ENCODE peak calls at places on chromosomes 3 and 15, in four cellular contexts. K is tibial nerve; A is AG09319; T is activated CD8-positive, alpha-beta memory T cell treated with anti-CD3 and anti-CD28 coated beads for 24 hours. N is an unnamed sample.

GRCh38 chr3:146921693-146922092 is 316.5 kb upstream of the PLSCR5 start:
- DNase-seq in K (no peak), A (no peak), T (no peak), N (no peak)

GRCh38 chr3:70184105-70184504 is 128.3 kb downstream of the MDFIC2 start:
- DNase-seq in K (no peak), A (no peak), T (no peak), N (no peak)

GRCh38 chr15:84791763-84792162 is 25.4 kb upstream of the ALPK3 start:
- DNase-seq in K (no peak), A (no peak), T (peak), N (no peak)

GRCh38 chr3:184656991-184657669 is 54.7 kb downstream of the MAGEF1 start:
- DNase-seq in K (no peak), A (no peak), T (no peak), N (no peak)

GRCh38 chr3:55813268-55814097 is 326.4 kb upstream of the WNT5A start:
- DNase-seq in K (no peak), A (peak), T (no peak), N (no peak)

GRCh38 chr3:75180945-75181298 is 483.2 kb upstream of the FRG2C start:
- DNase-seq in K (no peak), A (no peak), T (no peak), N (no peak)

GRCh38 chr15:34342737-34343575 is at the start of the genes NOP10 and NUTM1:
- DNase-seq in K (peak), A (peak), T (peak), N (peak)

GRCh38 chr3:41131224-41131623 is 68.1 kb upstream of the CTNNB1 start:
- DNase-seq in K (no peak), A (no peak), T (no peak), N (no peak)

GRCh38 chr3:99084825-99085224 is 183.3 kb upstream of the DCBLD2 start:
- DNase-seq in K (no peak), A (no peak), T (no peak), N (no peak)

GRCh38 chr3:117019082-117019713 is 309.6 kb downstream of the TUSC7 start:
- DNase-seq in K (peak), A (peak), T (no peak), N (no peak)

GRCh38 chr3:111538687-111539086 is 3.3 kb upstream of the CD96 start:
- DNase-seq in K (no peak), A (no peak), T (no peak), N (no peak)

GRCh38 chr15:33587773-33588172 is 277.0 kb downstream of the RYR3 start:
- DNase-seq in K (no peak), A (no peak), T (no peak), N (no peak)